ENCODE peak calls at places on chromosomes 5 and 9, in five cellular contexts. P is progenitor cell of endocrine pancreas; H is upper lobe of right lung; X is activated T-helper 9 cell treated with anti-CD3 and anti-CD28 coated beads, Interleukin-2, amount 50 U/mL, for 16 hours; D is aorta. W is an unnamed sample.

GRCh38 chr9:133035669-133036068 is 4.9 kb downstream of the GTF3C5 start:
- DNase-seq in P (no peak), H (no peak), X (no peak), D (no peak), W (no peak)

GRCh38 chr5:32627219-32627880 is 42.0 kb downstream of the SUB1 start:
- DNase-seq in P (no peak), H (no peak), X (no peak), D (no peak), W (no peak)

GRCh38 chr5:14450055-14450524 is 131.5 kb upstream of the OTULINL start:
- DNase-seq in P (no peak), H (no peak), X (no peak), D (peak), W (no peak)

GRCh38 chr9:137453643-137454081 is 5.5 kb downstream of the NSMF start:
- DNase-seq in P (no peak), H (peak), X (peak), D (peak), W (peak)

GRCh38 chr9:93288891-93289883 is 105.2 kb downstream of the WNK2 start:
- DNase-seq in P (no peak), H (peak), X (no peak), D (no peak), W (peak)

GRCh38 chr5:78533356-78533755 is 115.2 kb downstream of the LHFPL2 start:
- DNase-seq in P (no peak), H (no peak), X (no peak), D (no peak), W (no peak)

GRCh38 chr9:104802110-104802509 is 38.2 kb downstream of the NIPSNAP3B start:
- DNase-seq in P (no peak), H (no peak), X (no peak), D (no peak), W (no peak)

GRCh38 chr9:121399883-121400607 is 30.0 kb upstream of the STOM start:
- DNase-seq in P (no peak), H (no peak), X (no peak), D (no peak), W (no peak)

GRCh38 chr9:136626740-136627642 is 35.7 kb upstream of the EGFL7 start:
- DNase-seq in P (peak), H (no peak), X (no peak), D (peak), W (no peak)

GRCh38 chr9:97830884-97831829 is 21.9 kb upstream of the FOXE1 start:
- DNase-seq in P (no peak), H (no peak), X (no peak), D (no peak), W (no peak)

W was measured in ecto neural progenitor cell.